ENCODE peak calls at places on chromosomes 7 and 10, in five cellular contexts. A, C, J, H and V are unnamed samples.

GRCh38 chr10:70783056-70783684 is 2.0 kb downstream of the TBATA start:
- DNase-seq in A (no peak), C (no peak), J (no peak), H (no peak), V (no peak)

GRCh38 chr10:18437486-18437885 is 213.9 kb downstream of the NSUN6 start:
- DNase-seq in A (no peak), C (peak; percentile 58), J (no peak), H (no peak), V (no peak)

GRCh38 chr7:44979481-44980392 is 922 bp upstream of the MYO1G start:
- DNase-seq in A (no peak), C (no peak), J (no peak), H (no peak), V (no peak)

GRCh38 chr7:77727936-77728701 is 31.9 kb downstream of the RSBN1L start:
- DNase-seq in A (no peak), C (peak; percentile 55), J (no peak), H (no peak), V (peak; percentile 2)

GRCh38 chr7:145313601-145314000 is 477.7 kb upstream of the TPK1 start:
- DNase-seq in A (no peak), C (no peak), J (no peak), H (no peak), V (no peak)

GRCh38 chr7:157614457-157615020 is 277.7 kb downstream of the DNAJB6 start:
- DNase-seq in A (no peak), C (no peak), J (no peak), H (no peak), V (no peak)

GRCh38 chr7:102236592-102237287 is 49.9 kb upstream of the SH2B2 start:
- DNase-seq in A (peak; percentile 72), C (peak; percentile 56), J (no peak), H (peak; percentile 54), V (no peak)

GRCh38 chr7:106022193-106022821 is 59.2 kb downstream of the CDHR3 start:
- DNase-seq in A (no peak), C (no peak), J (no peak), H (no peak), V (no peak)

GRCh38 chr7:87082675-87083074 is 23.2 kb upstream of the ELAPOR2 start:
- DNase-seq in A (no peak), C (no peak), J (no peak), H (no peak), V (no peak)

GRCh38 chr7:101185258-101185839 is 5.3 kb upstream of the NAT16 start:
- DNase-seq in A (no peak), C (peak; percentile 55), J (no peak), H (no peak), V (no peak)

GRCh38 chr10:29634764-29635625 is at the start of gene SVIL:
- DNase-seq in A (peak; percentile 55), C (peak; percentile 71), J (no peak), H (peak; percentile 41), V (no peak)

GRCh38 chr10:96719850-96720421 is 378 bp downstream of the PIK3AP1 start:
- DNase-seq in A (peak; percentile 63), C (no peak), J (no peak), H (peak; percentile 67), V (no peak)

GRCh38 chr10:96718304-96718990 is 1.9 kb downstream of the PIK3AP1 start:
- DNase-seq in A (no peak), C (no peak), J (no peak), H (no peak), V (no peak)

GRCh38 chr10:96720422-96721206 is at the start of gene PIK3AP1:
- DNase-seq in A (peak; percentile 68), C (no peak), J (no peak), H (peak; percentile 66), V (no peak)

GRCh38 chr10:96719205-96719604 is 1.1 kb downstream of the PIK3AP1 start:
- DNase-seq in A (no peak), C (no peak), J (no peak), H (no peak), V (no peak)

GRCh38 chr10:96721207-96721572 is 876 bp upstream of the PIK3AP1 start:
- DNase-seq in A (no peak), C (no peak), J (no peak), H (no peak), V (no peak)
- TF ChIP-seq CTCF in A (no peak), C (no peak), J (no peak), H (no peak), V (no peak)

GRCh38 chr7:38893061-38893460 is 15.9 kb downstream of the VPS41 start:
- DNase-seq in A (no peak), C (peak; percentile 62), J (no peak), H (no peak), V (no peak)

GRCh38 chr7:38886265-38886664 is 22.7 kb downstream of the VPS41 start:
- DNase-seq in A (no peak), C (no peak), J (no peak), H (no peak), V (no peak)

GRCh38 chr7:38889079-38889478 is 19.9 kb downstream of the VPS41 start:
- DNase-seq in A (no peak), C (no peak), J (no peak), H (no peak), V (no peak)

GRCh38 chr7:38890597-38890996 is 18.4 kb downstream of the VPS41 start:
- DNase-seq in A (no peak), C (no peak), J (no peak), H (no peak), V (no peak)

DNA sequence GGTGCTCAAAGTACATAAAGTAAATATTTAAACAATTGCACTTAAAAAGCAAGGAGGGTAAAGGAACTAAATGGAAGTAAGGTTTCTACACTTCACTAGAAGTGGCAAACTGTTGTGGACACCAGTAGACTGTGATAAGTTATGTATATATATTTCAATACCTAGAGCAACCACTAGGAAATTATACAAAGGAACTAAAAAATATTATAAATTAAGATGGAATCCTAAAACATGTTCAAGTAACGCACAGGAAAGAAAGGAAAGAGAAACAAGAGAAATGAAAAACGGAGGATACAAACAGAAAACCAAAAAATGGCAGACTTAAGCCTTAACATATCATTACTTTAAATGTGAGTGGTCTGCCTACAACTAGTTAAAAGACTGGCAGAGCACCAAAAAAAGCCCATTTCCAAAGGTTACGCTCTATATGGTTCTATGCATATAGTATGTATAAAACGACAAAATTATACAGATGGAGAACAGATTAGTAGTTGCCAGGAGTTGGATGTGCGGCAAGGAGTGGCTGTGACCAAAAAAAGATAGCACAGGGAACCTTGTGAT is 19.0 kb downstream of the VPS41 start:
- DNase-seq in A (no peak), C (no peak), J (no peak), H (no peak), V (no peak)
- TF ChIP-seq CTCF in A (no peak), C (no peak), J (no peak), H (no peak), V (no peak)

DNA sequence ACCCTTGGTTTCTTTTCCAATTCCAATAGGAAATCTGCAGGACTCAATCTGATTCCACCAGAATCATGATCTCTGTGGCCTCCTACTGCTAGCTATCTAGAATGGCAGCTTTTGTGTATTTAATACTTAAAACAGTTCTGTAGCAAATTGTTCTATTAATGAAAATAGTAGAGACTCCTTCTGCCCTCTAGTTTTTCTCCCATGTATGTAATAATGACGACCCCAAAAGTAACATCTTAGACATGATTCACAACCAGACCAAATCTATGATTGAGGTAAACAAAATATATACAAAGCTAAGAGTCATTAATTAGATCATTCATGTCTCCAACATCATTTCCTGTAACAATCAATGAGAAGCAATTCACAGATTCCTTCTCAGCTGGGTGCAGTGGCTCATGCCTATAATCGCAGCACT is 259.1 kb upstream of the MKLN1 start:
- DNase-seq in A (no peak), C (peak; percentile 65), J (no peak), H (no peak), V (no peak)
- TF ChIP-seq CTCF in A (peak; percentile 11), C (peak; percentile 64), J (peak; percentile 23), H (peak; percentile 17), V (peak; percentile 52)

GRCh38 chr10:9010931-9011670 is 956.6 kb downstream of the GATA3 start:
- DNase-seq in A (no peak), C (no peak), J (no peak), H (no peak), V (no peak)
- TF ChIP-seq CTCF in A (no peak), C (no peak), J (no peak), H (no peak), V (no peak)

DNA sequence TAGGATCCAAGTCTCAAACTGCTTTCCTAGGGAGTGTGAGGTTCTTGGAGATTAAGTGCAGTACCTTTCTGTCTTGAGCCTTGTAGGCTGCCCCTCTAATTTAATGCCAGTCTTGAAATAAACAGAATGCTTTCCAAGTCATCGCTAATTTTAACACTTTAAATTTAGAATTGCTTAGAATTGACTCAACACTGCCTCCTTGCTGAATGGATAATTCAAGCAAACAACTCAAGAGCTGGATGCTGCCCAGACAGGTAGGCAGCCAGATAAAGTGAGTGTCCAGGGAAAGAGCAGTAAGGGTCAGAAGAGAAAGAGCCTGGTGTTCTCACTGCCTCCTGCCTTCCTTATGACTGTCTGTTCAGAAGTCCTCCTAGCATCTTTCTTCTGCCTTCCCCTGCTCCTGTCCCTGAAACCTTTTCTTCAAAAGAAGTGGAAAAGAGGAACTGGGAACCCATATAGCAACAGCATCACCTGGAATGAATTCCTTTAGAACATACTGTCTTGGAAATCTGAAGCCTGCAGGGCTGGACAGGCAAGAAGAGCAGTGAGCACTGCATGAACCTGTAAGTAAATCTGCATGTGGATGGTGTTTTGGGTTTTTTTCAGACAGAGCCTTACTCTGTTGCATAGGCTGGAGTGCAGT is 3.1 kb upstream of the GOT1 start:
- DNase-seq in A (no peak), C (no peak), J (no peak), H (no peak), V (no peak)
- TF ChIP-seq CTCF in A (no peak), C (no peak), J (no peak), H (no peak), V (no peak)